ENCODE peak calls at places on chromosomes 6 and 20, in nine cellular contexts. Q, U, D, F, K, C, E, V and L are unnamed samples. For H3K36me3 and H3K4me1, the result is how much of the 10 kb centered on the place peaks cover.

GRCh38 chr6:166279393-166279679 is 28.9 kb downstream of the PRR18 start:
- DNase-seq in Q (no peak), K (no peak), E (no peak), F (no peak), C (no peak), U (no peak), V (no peak), D (no peak), L (no peak)

GRCh38 chr6:118263929-118264486 is 284.1 kb upstream of the PLN start:
- DNase-seq in D (no peak), C (no peak), F (peak), U (no peak), E (no peak), K (no peak), Q (no peak), V (no peak), L (peak)

GRCh38 chr6:152821525-152821924 is 70.9 kb downstream of the VIP start:
- DNase-seq in D (no peak), U (no peak), E (no peak), Q (no peak), F (no peak), V (no peak), K (no peak), C (no peak), L (no peak)

GRCh38 chr6:52515219-52515960 is 61.5 kb downstream of the TRAM2 start:
- DNase-seq in K (no peak), V (no peak), Q (no peak), D (no peak), F (no peak), E (no peak), C (no peak), U (no peak), L (no peak)

GRCh38 chr6:28353981-28354676 is 4.4 kb downstream of the ZKSCAN3 start:
- DNase-seq in D (peak), F (peak), Q (peak), E (peak), C (peak), K (peak), U (peak), V (no peak), L (peak)

GRCh38 chr6:116556814-116557403 is 3.4 kb downstream of the CALHM4 start:
- DNase-seq in D (no peak), Q (no peak), F (no peak), E (no peak), U (no peak), K (no peak), C (no peak), V (no peak), L (no peak)

GRCh38 chr20:43941476-43942212 is 27.0 kb downstream of the TOX2 start:
- DNase-seq in V (peak), U (no peak), E (no peak), Q (peak), D (no peak), K (no peak), C (no peak), F (peak), L (no peak)

GRCh38 chr6:82030301-82030700 is 217.2 kb downstream of the IBTK start:
- DNase-seq in K (no peak), D (no peak), Q (no peak), V (no peak), U (no peak), C (no peak), E (no peak), F (no peak), L (no peak)

GRCh38 chr6:151430886-151431285 is 21.0 kb downstream of the RMND1 start:
- DNase-seq in U (no peak), D (no peak), Q (no peak), C (no peak), K (no peak), V (no peak), F (no peak), E (no peak), L (no peak)

GRCh38 chr20:64192406-64192805 is 28.2 kb downstream of the MYT1 start:
- DNase-seq in V (no peak), U (no peak), D (no peak), E (no peak), K (no peak), Q (no peak), C (no peak), F (no peak), L (no peak)

GRCh38 chr6:161429921-161430490 is 156.1 kb upstream of the AGPAT4 start:
- DNase-seq in K (no peak), U (no peak), Q (no peak), V (no peak), E (no peak), D (no peak), C (no peak), F (peak), L (no peak)

GRCh38 chr6:12381587-12381986 is 91.4 kb downstream of the EDN1 start:
- DNase-seq in C (no peak), K (no peak), E (no peak), Q (no peak), D (no peak), U (no peak), F (no peak), V (no peak), L (no peak)

GRCh38 chr6:12653396-12653910 is 63.1 kb upstream of the PHACTR1 start:
- DNase-seq in K (no peak), D (no peak), V (no peak), C (no peak), Q (no peak), U (no peak), E (no peak), F (peak), L (no peak)

GRCh38 chr6:2566048-2566447 is 184.7 kb downstream of the MYLK4 start:
- DNase-seq in C (no peak), K (no peak), D (no peak), F (no peak), V (no peak), E (no peak), Q (no peak), U (no peak), L (no peak)

GRCh38 chr6:20377623-20378265 is 23.9 kb upstream of the E2F3 start:
- DNase-seq in E (no peak), U (no peak), Q (no peak), K (no peak), V (no peak), F (peak), D (no peak), C (no peak), L (no peak)

GRCh38 chr20:58179432-58180099 is 48.9 kb downstream of the ANKRD60 start:
- DNase-seq in F (peak), C (peak), K (peak), V (no peak), U (peak), Q (peak), E (peak), D (peak), L (peak)

GRCh38 chr20:14234666-14235295 is 102.6 kb downstream of the FLRT3 start:
- DNase-seq in F (no peak), U (no peak), D (no peak), K (no peak), C (no peak), E (no peak), V (no peak), Q (no peak), L (no peak)

GRCh38 chr20:8933391-8933807 is 135.5 kb upstream of the PLCB4 start:
- DNase-seq in Q (no peak), C (peak), E (no peak), K (no peak), F (peak), U (peak), D (no peak), V (no peak), L (no peak)

GRCh38 chr20:38940644-38941043 is 14.4 kb downstream of the FAM83D start:
- DNase-seq in F (no peak), C (no peak), E (no peak), D (no peak), K (no peak), Q (no peak), V (peak), U (peak), L (no peak)
- H3K36me3 ChIP-seq in F (under half), C (under half), E (under half), D (under half), K (under half), Q (under half), V (half or more), U (under half), L (under half)

DNA sequence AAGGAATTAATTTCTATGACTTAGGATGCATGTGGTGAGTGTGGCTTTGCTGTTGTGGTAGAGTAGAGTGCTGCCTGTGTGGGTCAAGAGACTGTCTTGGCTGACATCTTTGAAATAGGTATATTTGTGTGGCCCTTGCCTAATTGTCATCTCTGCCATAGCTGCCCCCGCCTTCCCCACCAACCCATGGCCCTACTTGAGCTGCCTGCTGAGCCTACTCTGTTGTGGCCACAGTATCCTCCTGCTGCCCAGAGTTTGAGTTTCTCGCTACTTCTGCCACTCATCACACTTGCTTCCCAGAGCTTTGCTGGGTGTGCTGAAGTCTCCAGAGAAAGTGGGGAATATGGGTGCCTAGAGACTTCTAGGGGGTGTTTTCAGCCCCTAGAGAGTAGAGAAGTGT is 8.0 kb downstream of the PLCG1 start:
- DNase-seq in Q (no peak), C (no peak), F (no peak), D (no peak), U (no peak), V (no peak), K (no peak), E (no peak), L (no peak)
- H3K4me1 ChIP-seq in Q (under half), C (under half), F (under half), D (under half), U (under half), V (under half), K (half or more), E (half or more), L (under half)

GRCh38 chr6:110101885-110102284 is 77.6 kb downstream of the WASF1 start:
- DNase-seq in C (no peak), K (no peak), U (no peak), D (no peak), F (no peak), E (no peak), V (no peak), Q (no peak), L (no peak)
- H3K36me3 ChIP-seq in C (under half), K (under half), U (under half), D (under half), F (under half), E (under half), V (half or more), Q (under half), L (under half)

GRCh38 chr20:63057133-63058117 is 50.7 kb upstream of the BHLHE23 start:
- DNase-seq in Q (no peak), V (peak), E (peak), C (no peak), F (peak), D (no peak), K (no peak), U (no peak), L (no peak)

GRCh38 chr20:63061051-63061531 is 54.3 kb upstream of the BHLHE23 start:
- DNase-seq in E (peak), C (no peak), Q (no peak), U (peak), K (no peak), D (peak), F (no peak), V (peak), L (peak)

GRCh38 chr20:63060057-63060991 is 53.6 kb upstream of the BHLHE23 start:
- DNase-seq in D (peak), Q (no peak), E (peak), C (no peak), K (no peak), V (peak), U (peak), F (peak), L (peak)

GRCh38 chr20:63059684-63060056 is 52.9 kb upstream of the BHLHE23 start:
- DNase-seq in C (no peak), E (peak), V (peak), K (no peak), F (no peak), Q (no peak), D (peak), U (peak), L (no peak)

GRCh38 chr20:63058696-63059335 is 52.1 kb upstream of the BHLHE23 start:
- DNase-seq in C (no peak), E (peak), U (peak), D (peak), Q (no peak), V (peak), K (no peak), F (no peak), L (no peak)
- H3K4me1 ChIP-seq in C (under half), E (under half), U (under half), D (under half), Q (under half), V (under half), K (under half), F (under half), L (under half)

GRCh38 chr20:49539481-49540231 is 28.3 kb downstream of the PTGIS start:
- DNase-seq in F (no peak), C (no peak), K (no peak), U (no peak), Q (no peak), E (no peak), D (no peak), V (peak), L (no peak)

GRCh38 chr20:49542514-49542991 is 25.4 kb downstream of the PTGIS start:
- DNase-seq in C (no peak), K (no peak), F (no peak), E (no peak), Q (no peak), U (no peak), D (no peak), V (no peak), L (no peak)

GRCh38 chr20:49540232-49540620 is 27.7 kb downstream of the PTGIS start:
- DNase-seq in E (no peak), U (no peak), C (no peak), K (no peak), F (no peak), V (no peak), D (no peak), Q (no peak), L (no peak)

GRCh38 chr20:49541733-49542513 is 26.0 kb downstream of the PTGIS start:
- DNase-seq in D (peak), C (peak), V (no peak), K (peak), Q (peak), U (peak), F (peak), E (peak), L (peak)

GRCh38 chr20:49540696-49541435 is 27.1 kb downstream of the PTGIS start:
- DNase-seq in E (no peak), V (no peak), U (no peak), C (no peak), Q (no peak), K (no peak), D (no peak), F (no peak), L (no peak)
- H3K36me3 ChIP-seq in E (under half), V (under half), U (under half), C (under half), Q (under half), K (under half), D (under half), F (under half), L (under half)

GRCh38 chr6:156967852-156968251 is 190.7 kb downstream of the ARID1B start:
- DNase-seq in Q (no peak), V (no peak), E (no peak), C (no peak), D (no peak), U (no peak), K (no peak), F (no peak), L (no peak)

GRCh38 chr6:156969233-156969632 is 192.1 kb downstream of the ARID1B start:
- DNase-seq in Q (no peak), C (no peak), V (no peak), E (no peak), U (no peak), F (no peak), D (no peak), K (no peak), L (no peak)

GRCh38 chr6:156971153-156971882 is 194.1 kb downstream of the ARID1B start:
- DNase-seq in E (no peak), Q (no peak), K (no peak), V (no peak), F (peak), D (no peak), C (no peak), U (no peak), L (no peak)

GRCh38 chr6:156972145-156972544 is 195.0 kb downstream of the ARID1B start:
- DNase-seq in F (no peak), U (no peak), V (no peak), C (no peak), E (no peak), Q (no peak), K (no peak), D (no peak), L (no peak)

DNA sequence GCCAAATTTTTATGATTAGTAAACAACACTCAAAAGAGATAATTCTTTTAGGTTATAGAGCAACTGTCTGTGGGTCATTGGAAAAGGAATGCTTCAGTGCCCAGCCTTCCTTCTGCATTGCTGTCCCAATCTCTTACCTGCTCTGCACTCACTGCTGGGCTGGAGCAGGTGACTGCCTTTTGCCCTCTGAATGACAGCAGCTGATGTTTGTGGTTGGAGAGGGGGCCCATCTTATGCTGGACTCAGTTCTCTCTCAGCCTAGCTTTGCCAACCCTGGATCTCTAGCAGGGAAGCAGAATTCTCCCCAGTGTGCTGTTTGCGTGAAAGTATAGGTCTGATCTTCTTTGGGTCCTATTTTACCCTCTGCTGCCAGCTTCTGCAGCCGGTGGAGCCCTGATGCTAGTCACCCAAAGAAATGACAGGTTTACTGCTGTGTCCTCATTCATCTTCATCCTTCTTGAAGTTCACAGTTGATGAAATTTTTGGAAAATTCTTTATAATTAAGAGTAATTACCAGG is 193.5 kb downstream of the ARID1B start:
- DNase-seq in Q (no peak), E (no peak), K (no peak), V (no peak), F (no peak), U (no peak), C (no peak), D (no peak), L (no peak)
- H3K4me1 ChIP-seq in Q (under half), E (under half), K (under half), V (under half), F (under half), U (under half), C (under half), D (under half), L (under half)